ENCODE peak calls at places on chromosomes 16 and 17, in nine cellular contexts. One of them, this sample, is unnamed.

GRCh38 chr16:30997887-30998711 is 12.3 kb downstream of the STX1B start:
- DNase-seq in neural progenitor cell: no peak
- DNase-seq in mammary epithelial cell: peak; percentile 77
- DNase-seq in GM23338: peak; percentile 34
- DNase-seq in PC-9: peak; percentile 86
- DNase-seq in H9: no peak
- DNase-seq in IMR-90: peak; percentile 84
- DNase-seq in A549: peak; percentile 74
- DNase-seq in H1: no peak
- DNase-seq in this sample: peak; percentile 99

GRCh38 chr17:29546085-29546484 is 20.8 kb downstream of the ABHD15 start:
- DNase-seq in neural progenitor cell: no peak
- DNase-seq in GM23338: no peak
- DNase-seq in H9: no peak
- DNase-seq in PC-9: peak; percentile 52
- DNase-seq in A549: peak; percentile 67
- DNase-seq in mammary epithelial cell: no peak
- DNase-seq in H1: no peak
- DNase-seq in IMR-90: no peak
- DNase-seq in this sample: no peak

GRCh38 chr16:16982614-16983013 is 488.1 kb downstream of the XYLT1 start:
- DNase-seq in H9: no peak
- DNase-seq in H1: no peak
- DNase-seq in mammary epithelial cell: no peak
- DNase-seq in A549: peak; percentile 4
- DNase-seq in neural progenitor cell: no peak
- DNase-seq in IMR-90: no peak
- DNase-seq in GM23338: no peak
- DNase-seq in PC-9: no peak
- DNase-seq in this sample: no peak

GRCh38 chr16:11297492-11298142 is 16.5 kb upstream of the PRM1 start:
- DNase-seq in PC-9: no peak
- DNase-seq in GM23338: peak; percentile 70
- DNase-seq in H1: peak; percentile 66
- DNase-seq in neural progenitor cell: peak; percentile 53
- DNase-seq in A549: no peak
- DNase-seq in mammary epithelial cell: no peak
- DNase-seq in H9: peak; percentile 69
- DNase-seq in IMR-90: peak; percentile 70
- DNase-seq in this sample: peak; percentile 90

GRCh38 chr17:66549312-66549705 is 246.9 kb downstream of the PRKCA start:
- DNase-seq in IMR-90: peak; percentile 63
- DNase-seq in GM23338: peak; percentile 53
- DNase-seq in mammary epithelial cell: no peak
- DNase-seq in PC-9: no peak
- DNase-seq in neural progenitor cell: no peak
- DNase-seq in A549: no peak
- DNase-seq in H1: no peak
- DNase-seq in H9: peak; percentile 58
- DNase-seq in this sample: no peak

GRCh38 chr17:10809605-10810004 is 5.7 kb upstream of the TMEM238L start:
- DNase-seq in GM23338: no peak
- DNase-seq in H9: no peak
- DNase-seq in IMR-90: no peak
- DNase-seq in H1: no peak
- DNase-seq in PC-9: no peak
- DNase-seq in mammary epithelial cell: no peak
- DNase-seq in A549: no peak
- DNase-seq in neural progenitor cell: no peak
- DNase-seq in this sample: no peak

GRCh38 chr16:57540906-57541753 is 1.3 kb upstream of the ADGRG5 start:
- DNase-seq in IMR-90: no peak
- DNase-seq in H1: peak; percentile 39
- DNase-seq in PC-9: no peak
- DNase-seq in A549: no peak
- DNase-seq in mammary epithelial cell: peak; percentile 49
- DNase-seq in GM23338: no peak
- DNase-seq in neural progenitor cell: no peak
- DNase-seq in H9: peak; percentile 18
- DNase-seq in this sample: peak; percentile 35

GRCh38 chr17:40109471-40109824 is 9.1 kb upstream of the NR1D1 start:
- DNase-seq in PC-9: no peak
- DNase-seq in H1: no peak
- DNase-seq in H9: no peak
- DNase-seq in A549: no peak
- DNase-seq in neural progenitor cell: no peak
- DNase-seq in mammary epithelial cell: no peak
- DNase-seq in GM23338: no peak
- DNase-seq in IMR-90: no peak
- DNase-seq in this sample: no peak

GRCh38 chr17:57356722-57357391 is 100.5 kb downstream of the MSI2 start:
- DNase-seq in mammary epithelial cell: no peak
- DNase-seq in GM23338: peak; percentile 43
- DNase-seq in neural progenitor cell: peak; percentile 74
- DNase-seq in H9: no peak
- DNase-seq in H1: no peak
- DNase-seq in IMR-90: no peak
- DNase-seq in A549: no peak
- DNase-seq in PC-9: no peak
- DNase-seq in this sample: no peak

GRCh38 chr16:2769100-2769529 is 8.0 kb downstream of the ELOB start:
- DNase-seq in H1: no peak
- DNase-seq in GM23338: no peak
- DNase-seq in mammary epithelial cell: no peak
- DNase-seq in A549: no peak
- DNase-seq in PC-9: no peak
- DNase-seq in H9: no peak
- DNase-seq in neural progenitor cell: no peak
- DNase-seq in IMR-90: no peak
- DNase-seq in this sample: peak; percentile 87

GRCh38 chr17:16287563-16288027 is 65.7 kb downstream of the CENPV start:
- DNase-seq in GM23338: no peak
- DNase-seq in neural progenitor cell: no peak
- DNase-seq in H1: no peak
- DNase-seq in PC-9: peak; percentile 82
- DNase-seq in A549: peak; percentile 60
- DNase-seq in mammary epithelial cell: peak; percentile 16
- DNase-seq in H9: no peak
- DNase-seq in IMR-90: peak; percentile 87
- DNase-seq in this sample: peak; percentile 94

GRCh38 chr16:56787185-56787584 is 57.3 kb downstream of the NUP93 start:
- DNase-seq in neural progenitor cell: peak; percentile 56
- DNase-seq in H9: peak; percentile 32
- DNase-seq in PC-9: no peak
- DNase-seq in IMR-90: no peak
- DNase-seq in H1: no peak
- DNase-seq in mammary epithelial cell: no peak
- DNase-seq in GM23338: peak; percentile 45
- DNase-seq in A549: no peak
- DNase-seq in this sample: no peak

GRCh38 chr17:73822371-73822770 is 178.1 kb upstream of the SDK2 start:
- DNase-seq in H9: no peak
- DNase-seq in IMR-90: no peak
- DNase-seq in GM23338: no peak
- DNase-seq in A549: no peak
- DNase-seq in mammary epithelial cell: no peak
- DNase-seq in PC-9: no peak
- DNase-seq in neural progenitor cell: no peak
- DNase-seq in H1: no peak
- DNase-seq in this sample: no peak

GRCh38 chr17:75152971-75153853 is 1.1 kb downstream of the JPT1 start:
- DNase-seq in neural progenitor cell: peak; percentile 73
- DNase-seq in A549: peak; percentile 71
- DNase-seq in PC-9: peak; percentile 63
- DNase-seq in GM23338: peak; percentile 77
- DNase-seq in H9: peak; percentile 64
- DNase-seq in mammary epithelial cell: peak; percentile 57
- DNase-seq in H1: no peak
- DNase-seq in IMR-90: peak; percentile 28
- DNase-seq in this sample: peak; percentile 69

GRCh38 chr16:59729613-59730012 is 995.5 kb upstream of the GOT2 start:
- DNase-seq in H9: no peak
- DNase-seq in A549: no peak
- DNase-seq in mammary epithelial cell: no peak
- DNase-seq in H1: no peak
- DNase-seq in PC-9: no peak
- DNase-seq in IMR-90: no peak
- DNase-seq in neural progenitor cell: no peak
- DNase-seq in GM23338: no peak
- DNase-seq in this sample: no peak

GRCh38 chr16:50719401-50720337 is 22.2 kb upstream of the CYLD start:
- DNase-seq in neural progenitor cell: no peak
- DNase-seq in IMR-90: no peak
- DNase-seq in mammary epithelial cell: peak; percentile 58
- DNase-seq in H9: peak; percentile 54
- DNase-seq in A549: no peak
- DNase-seq in H1: peak; percentile 53
- DNase-seq in PC-9: peak; percentile 90
- DNase-seq in GM23338: peak; percentile 69
- DNase-seq in this sample: no peak

GRCh38 chr17:21078056-21078825 is 35.4 kb upstream of the USP22 start:
- DNase-seq in mammary epithelial cell: no peak
- DNase-seq in H1: no peak
- DNase-seq in PC-9: no peak
- DNase-seq in GM23338: no peak
- DNase-seq in neural progenitor cell: no peak
- DNase-seq in IMR-90: no peak
- DNase-seq in H9: no peak
- DNase-seq in A549: no peak
- DNase-seq in this sample: no peak

GRCh38 chr16:50530277-50531236 is 17.6 kb upstream of the NKD1 start:
- DNase-seq in PC-9: peak; percentile 96
- DNase-seq in A549: no peak
- DNase-seq in IMR-90: no peak
- DNase-seq in mammary epithelial cell: peak; percentile 69
- DNase-seq in neural progenitor cell: no peak
- DNase-seq in H9: peak; percentile 10
- DNase-seq in GM23338: no peak
- DNase-seq in H1: peak; percentile 6
- DNase-seq in this sample: no peak

GRCh38 chr17:41456206-41456605 is 11.0 kb downstream of the KRT32 start:
- DNase-seq in PC-9: no peak
- DNase-seq in H9: peak; percentile 61
- DNase-seq in H1: peak; percentile 49
- DNase-seq in A549: peak; percentile 25
- DNase-seq in neural progenitor cell: peak; percentile 32
- DNase-seq in IMR-90: no peak
- DNase-seq in mammary epithelial cell: no peak
- DNase-seq in GM23338: peak; percentile 22
- DNase-seq in this sample: peak; percentile 6
- TF ChIP-seq CTCF in PC-9: peak; percentile 26
- TF ChIP-seq CTCF in H9: peak; percentile 60
- TF ChIP-seq CTCF in H1: peak; percentile 70
- TF ChIP-seq CTCF in A549: no peak
- TF ChIP-seq CTCF in neural progenitor cell: peak; percentile 40
- TF ChIP-seq CTCF in IMR-90: peak; percentile 11
- TF ChIP-seq CTCF in mammary epithelial cell: no peak
- TF ChIP-seq CTCF in GM23338: peak; percentile 69
- TF ChIP-seq CTCF in this sample: peak; percentile 43

DNA sequence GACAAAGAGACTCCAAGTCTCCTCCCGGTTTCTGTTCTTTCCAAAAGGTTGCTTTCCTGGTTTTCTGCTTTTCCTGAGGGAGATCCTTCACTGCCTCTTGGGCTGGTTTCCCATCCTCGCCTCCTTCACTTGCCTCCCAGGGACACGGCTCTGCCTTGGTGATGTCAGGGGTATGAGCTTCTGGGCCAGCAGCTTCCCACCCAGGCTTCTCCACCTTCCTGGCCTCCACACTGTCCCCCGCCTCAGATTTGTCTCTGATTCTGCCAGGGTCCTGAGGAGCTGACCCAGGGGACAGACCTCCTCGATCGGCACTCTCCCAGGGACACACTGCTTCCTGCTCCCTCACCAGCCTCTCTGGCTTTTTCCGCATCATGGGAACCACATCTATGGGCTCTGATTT is 14.5 kb downstream of the GPR179 start:
- DNase-seq in A549: no peak
- DNase-seq in mammary epithelial cell: no peak
- DNase-seq in IMR-90: no peak
- DNase-seq in neural progenitor cell: no peak
- DNase-seq in H9: no peak
- DNase-seq in GM23338: no peak
- DNase-seq in PC-9: no peak
- DNase-seq in H1: no peak
- DNase-seq in this sample: peak; percentile 46
- H3K4me2 ChIP-seq in A549: no peak overlapping the region
- H3K4me2 ChIP-seq in mammary epithelial cell: no peak overlapping the region
- H3K4me2 ChIP-seq in IMR-90: no peak overlapping the region
- H3K4me2 ChIP-seq in neural progenitor cell: no peak overlapping the region
- H3K4me2 ChIP-seq in H9: no peak overlapping the region
- H3K4me2 ChIP-seq in GM23338: no peak overlapping the region
- H3K4me2 ChIP-seq in PC-9: no peak overlapping the region
- H3K4me2 ChIP-seq in H1: no peak overlapping the region
- H3K4me2 ChIP-seq in this sample: no peak overlapping the region

DNA sequence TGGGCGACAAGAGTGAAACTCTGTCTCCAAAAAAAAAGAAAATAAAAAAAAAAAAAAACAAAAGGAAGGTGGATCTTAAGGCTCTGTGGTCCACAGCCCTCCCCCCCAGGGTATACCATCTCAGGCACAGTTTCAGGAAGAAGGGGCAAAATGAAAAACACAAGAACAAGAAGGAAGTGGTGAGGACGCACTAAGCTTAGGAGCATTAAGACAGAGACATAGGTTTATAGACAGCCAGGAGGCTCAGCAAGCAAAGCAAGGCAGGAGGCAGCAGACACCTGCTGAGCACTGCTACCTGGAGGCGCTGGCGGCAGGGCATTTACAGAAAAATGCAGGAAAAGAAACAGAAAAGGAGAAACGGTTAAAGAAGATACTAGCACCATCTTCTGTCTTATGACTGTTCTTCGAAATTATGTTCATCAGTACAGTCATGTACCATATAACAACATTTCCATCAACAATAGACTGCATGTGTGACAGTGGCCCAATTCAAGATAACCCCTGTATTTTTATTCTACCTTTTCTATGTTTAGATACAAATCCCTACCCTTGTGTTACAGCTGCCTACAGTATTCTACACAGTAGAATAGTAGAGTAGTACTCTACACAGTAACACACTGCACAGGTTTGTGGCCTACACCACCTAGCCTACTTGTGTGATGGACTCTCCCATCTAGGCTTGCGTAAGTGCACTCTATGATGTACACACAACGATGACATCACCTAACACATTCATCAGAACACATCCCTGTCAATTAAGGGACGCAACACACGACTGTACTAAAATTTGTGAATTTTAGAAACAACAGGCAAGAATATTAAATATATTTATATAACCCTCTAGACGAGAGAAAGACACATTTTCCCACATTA is 62.5 kb downstream of the XPO6 start:
- DNase-seq in H1: no peak
- DNase-seq in H9: no peak
- DNase-seq in neural progenitor cell: no peak
- DNase-seq in GM23338: no peak
- DNase-seq in IMR-90: peak; percentile 22
- DNase-seq in A549: no peak
- DNase-seq in mammary epithelial cell: no peak
- DNase-seq in PC-9: no peak
- DNase-seq in this sample: no peak
- TF ChIP-seq CTCF in H1: no peak
- TF ChIP-seq CTCF in H9: no peak
- TF ChIP-seq CTCF in neural progenitor cell: no peak
- TF ChIP-seq CTCF in GM23338: no peak
- TF ChIP-seq CTCF in IMR-90: no peak
- TF ChIP-seq CTCF in A549: no peak
- TF ChIP-seq CTCF in mammary epithelial cell: no peak
- TF ChIP-seq CTCF in PC-9: no peak
- TF ChIP-seq CTCF in this sample: no peak

GRCh38 chr16:49453001-49453400 is 79.4 kb downstream of the C16orf78 start:
- DNase-seq in H9: no peak
- DNase-seq in H1: no peak
- DNase-seq in A549: no peak
- DNase-seq in GM23338: no peak
- DNase-seq in PC-9: no peak
- DNase-seq in neural progenitor cell: no peak
- DNase-seq in mammary epithelial cell: no peak
- DNase-seq in IMR-90: no peak
- DNase-seq in this sample: no peak
- H3K4me2 ChIP-seq in H9: no peak overlapping the region
- H3K4me2 ChIP-seq in H1: peak overlapping the region; percentile 35
- H3K4me2 ChIP-seq in A549: no peak overlapping the region
- H3K4me2 ChIP-seq in GM23338: peak overlapping the region; percentile 40
- H3K4me2 ChIP-seq in PC-9: no peak overlapping the region
- H3K4me2 ChIP-seq in neural progenitor cell: peak overlapping the region; percentile 54
- H3K4me2 ChIP-seq in mammary epithelial cell: no peak overlapping the region
- H3K4me2 ChIP-seq in IMR-90: no peak overlapping the region
- H3K4me2 ChIP-seq in this sample: no peak overlapping the region